ENCODE peak calls at places on chromosomes 7 and 10, in seven cellular contexts. D is CD4-positive, alpha-beta memory T cell; G is HuH-7; Z is retina; B is left ventricle myocardium superior; V is activated CD4-positive, alpha-beta T cell treated with anti-CD3 and anti-CD28 coated beads, Interleukin-2, amount 10 ng/mL, durations not matched to agents 7 days and 5 days; Q is choroid plexus epithelial cell. N is an unnamed sample.

GRCh38 chr10:114181971-114182370 is 2.8 kb downstream of the TDRD1 start:
- DNase-seq in D (no peak), Q (no peak), Z (no peak), V (no peak), B (peak), G (no peak), N (no peak)

GRCh38 chr10:119655566-119656001 is 4.4 kb downstream of the BAG3 start:
- DNase-seq in G (no peak), B (peak), D (peak), V (peak), Q (peak), Z (no peak), N (no peak)

GRCh38 chr10:2928219-2928840 is 139.0 kb upstream of the PFKP start:
- DNase-seq in V (peak), Q (peak), G (peak), Z (peak), D (no peak), B (peak), N (peak)

GRCh38 chr7:12493407-12493806 is 77.1 kb upstream of the SCIN start:
- DNase-seq in G (no peak), Z (no peak), B (no peak), D (no peak), V (no peak), Q (peak), N (no peak)

GRCh38 chr7:67723591-67723990 is 727.0 kb downstream of the TYW1 start:
- DNase-seq in Z (no peak), Q (no peak), B (no peak), G (no peak), D (no peak), V (no peak), N (no peak)

GRCh38 chr10:49172204-49173132 is 15.7 kb downstream of the TMEM273 start:
- DNase-seq in D (no peak), Q (no peak), B (no peak), G (no peak), Z (no peak), V (no peak), N (no peak)

GRCh38 chr7:115297651-115298050 is 375.8 kb downstream of the MDFIC start:
- DNase-seq in Z (no peak), Q (peak), D (no peak), B (no peak), G (no peak), V (no peak), N (no peak)

GRCh38 chr7:151802469-151802846 is 74.5 kb downstream of the PRKAG2 start:
- DNase-seq in D (no peak), G (no peak), B (no peak), Q (no peak), V (no peak), Z (no peak), N (no peak)

GRCh38 chr7:130150587-130150986 is 54.6 kb downstream of the TMEM209 start:
- DNase-seq in D (no peak), Z (no peak), G (no peak), V (no peak), B (no peak), Q (no peak), N (no peak)

GRCh38 chr10:128147669-128148068 is 21.4 kb upstream of the MKI67 start:
- DNase-seq in G (no peak), V (no peak), Q (peak), B (no peak), Z (no peak), D (no peak), N (no peak)

GRCh38 chr10:47370878-47371277 is 13.2 kb downstream of the ZNF488 start:
- DNase-seq in Q (no peak), B (no peak), G (no peak), V (no peak), Z (no peak), D (no peak), N (no peak)

GRCh38 chr10:122656308-122656705 is 43.3 kb downstream of the C10orf120 start:
- DNase-seq in V (no peak), D (no peak), G (no peak), B (no peak), Z (no peak), Q (no peak), N (no peak)

GRCh38 chr7:139950881-139951525 is 111.7 kb downstream of the PARP12 start:
- DNase-seq in B (no peak), Q (no peak), Z (no peak), D (no peak), G (no peak), V (no peak), N (no peak)

GRCh38 chr7:152674860-152675760 is 831 bp downstream of the XRCC2 start:
- DNase-seq in B (no peak), Q (no peak), G (no peak), D (no peak), Z (no peak), V (peak), N (no peak)

GRCh38 chr7:24980695-24981543 is 941 bp upstream of the OSBPL3 start:
- DNase-seq in D (peak), Q (peak), V (peak), G (peak), Z (no peak), B (peak), N (no peak)

GRCh38 chr10:93342346-93342745 is 139.8 kb downstream of the MYOF start:
- DNase-seq in D (no peak), V (no peak), B (no peak), Q (peak), G (no peak), Z (no peak), N (no peak)

GRCh38 chr7:70830426-70830825 is 301.5 kb upstream of the GALNT17 start:
- DNase-seq in B (no peak), Z (no peak), G (no peak), V (no peak), D (no peak), Q (no peak), N (no peak)

GRCh38 chr10:92395271-92395670 is 104.3 kb downstream of the MARCHF5 start:
- DNase-seq in Q (no peak), D (no peak), G (no peak), Z (no peak), V (no peak), B (no peak), N (no peak)

GRCh38 chr10:72292223-72292691 is 18.5 kb downstream of the DDIT4 start:
- DNase-seq in G (no peak), D (peak), Q (no peak), Z (no peak), B (no peak), V (peak), N (no peak)

GRCh38 chr10:78957471-78958039 is 111.2 kb upstream of the ZMIZ1 start:
- DNase-seq in G (no peak), Q (peak), Z (no peak), B (no peak), D (no peak), V (no peak), N (no peak)

GRCh38 chr7:73623798-73624668 is at the start of gene MLXIPL:
- DNase-seq in V (peak), Q (peak), D (peak), G (peak), B (peak), Z (peak), N (no peak)

GRCh38 chr7:66430164-66430545 is 198.5 kb upstream of the KCTD7 start:
- DNase-seq in B (no peak), G (no peak), D (no peak), Q (no peak), Z (no peak), V (no peak), N (no peak)

GRCh38 chr7:1811850-1812692 is 142.0 kb downstream of the ELFN1 start:
- DNase-seq in B (no peak), Q (no peak), V (no peak), Z (peak), G (peak), D (no peak), N (no peak)

GRCh38 chr7:50595538-50596102 is 30.4 kb upstream of the DDC start:
- DNase-seq in D (no peak), Q (peak), B (no peak), G (peak), Z (no peak), V (peak), N (no peak)